ENCODE peak calls at places on chromosomes 11 and 22, in eight cellular contexts. T, V, U, D, E, Q, M and R are unnamed samples.

GRCh38 chr11:44777537-44778199 is 50.9 kb downstream of the TSPAN18 start:
- DNase-seq in T (no peak), V (no peak), U (no peak), D (peak; percentile 14), E (no peak), Q (no peak), M (no peak), R (no peak)

GRCh38 chr11:3807856-3808845 is at the start of gene PGAP2:
- DNase-seq in T (peak; percentile 60), V (peak; percentile 56), U (no peak), D (peak; percentile 84), E (peak; percentile 91), Q (no peak), M (no peak), R (peak; percentile 30)

GRCh38 chr11:28834877-28835276 is 726.7 kb downstream of the METTL15 start:
- DNase-seq in T (no peak), V (no peak), U (no peak), D (no peak), E (peak; percentile 9), Q (no peak), M (no peak), R (no peak)

GRCh38 chr11:77705195-77705876 is 67.7 kb upstream of the CLNS1A start:
- DNase-seq in T (no peak), V (no peak), U (no peak), D (no peak), E (peak; percentile 5), Q (no peak), M (no peak), R (no peak)

GRCh38 chr22:17888855-17889254 is 114.6 kb upstream of the BID start:
- DNase-seq in T (no peak), V (no peak), U (no peak), D (no peak), E (peak; percentile 80), Q (no peak), M (no peak), R (no peak)

GRCh38 chr11:66727282-66727882 is 1.6 kb downstream of the SPTBN2 start:
- DNase-seq in T (peak; percentile 75), V (peak; percentile 16), U (no peak), D (peak; percentile 62), E (peak; percentile 61), Q (no peak), M (no peak), R (no peak)

GRCh38 chr22:20220629-20221026 is 47.5 kb downstream of the RTN4R start:
- DNase-seq in T (no peak), V (no peak), U (no peak), D (no peak), E (no peak), Q (no peak), M (no peak), R (no peak)

GRCh38 chr11:20087118-20087521 is 73.2 kb downstream of the DBX1 start:
- DNase-seq in T (no peak), V (no peak), U (no peak), D (no peak), E (no peak), Q (no peak), M (no peak), R (no peak)

GRCh38 chr22:35376728-35377472 is 4.0 kb upstream of the HMOX1 start:
- DNase-seq in T (peak; percentile 85), V (no peak), U (peak; percentile 42), D (peak; percentile 97), E (peak; percentile 100), Q (no peak), M (no peak), R (peak; percentile 39)

GRCh38 chr11:102110761-102111010 is 439 bp downstream of the YAP1 start:
- DNase-seq in T (no peak), V (no peak), U (no peak), D (no peak), E (no peak), Q (no peak), M (no peak), R (no peak)

GRCh38 chr22:37417264-37417663 is 10.0 kb downstream of the ELFN2 start:
- DNase-seq in T (no peak), V (no peak), U (no peak), D (no peak), E (no peak), Q (no peak), M (no peak), R (no peak)

GRCh38 chr22:45548991-45549736 is 46.5 kb downstream of the FBLN1 start:
- DNase-seq in T (no peak), V (no peak), U (no peak), D (no peak), E (peak; percentile 49), Q (no peak), M (no peak), R (no peak)

GRCh38 chr11:57901756-57902155 is 121.9 kb upstream of the OR9Q1 start:
- DNase-seq in T (no peak), V (no peak), U (no peak), D (no peak), E (no peak), Q (no peak), M (no peak), R (no peak)

GRCh38 chr11:1178201-1178885 is 20.6 kb downstream of the MUC5AC start:
- DNase-seq in T (no peak), V (no peak), U (no peak), D (no peak), E (no peak), Q (no peak), M (no peak), R (no peak)

GRCh38 chr11:61354208-61354607 is 7.5 kb downstream of the CYB561A3 start:
- DNase-seq in T (no peak), V (no peak), U (no peak), D (no peak), E (no peak), Q (no peak), M (no peak), R (no peak)

GRCh38 chr11:12893787-12894672 is 115.1 kb upstream of the RASSF10 start:
- DNase-seq in T (peak; percentile 67), V (peak; percentile 52), U (no peak), D (peak; percentile 89), E (peak; percentile 85), Q (peak; percentile 48), M (peak; percentile 19), R (no peak)

GRCh38 chr22:19448739-19449421 is 1.4 kb upstream of the C22orf39 start:
- DNase-seq in T (no peak), V (no peak), U (no peak), D (no peak), E (no peak), Q (no peak), M (no peak), R (no peak)

GRCh38 chr11:131744847-131745246 is 374.4 kb downstream of the NTM start:
- DNase-seq in T (no peak), V (no peak), U (no peak), D (no peak), E (no peak), Q (no peak), M (no peak), R (no peak)

GRCh38 chr22:37164535-37164887 is 14.8 kb upstream of the IL2RB start:
- DNase-seq in T (no peak), V (no peak), U (no peak), D (no peak), E (no peak), Q (no peak), M (no peak), R (no peak)

GRCh38 chr11:72696866-72697428 is 22.7 kb upstream of the PDE2A start:
- DNase-seq in T (no peak), V (no peak), U (no peak), D (peak; percentile 91), E (peak; percentile 92), Q (no peak), M (no peak), R (no peak)

GRCh38 chr11:123261345-123262106 is 66.5 kb upstream of the CLMP start:
- DNase-seq in T (peak; percentile 84), V (peak; percentile 47), U (peak; percentile 48), D (peak; percentile 89), E (peak; percentile 97), Q (peak; percentile 43), M (no peak), R (peak; percentile 41)

GRCh38 chr22:42714768-42715430 is 5.8 kb downstream of the A4GALT start:
- DNase-seq in T (no peak), V (no peak), U (no peak), D (no peak), E (no peak), Q (no peak), M (no peak), R (no peak)

GRCh38 chr22:27795053-27795452 is 6.5 kb downstream of the MN1 start:
- DNase-seq in T (no peak), V (no peak), U (no peak), D (no peak), E (peak; percentile 83), Q (no peak), M (no peak), R (no peak)

GRCh38 chr22:50730941-50731661 is 6.9 kb upstream of the ACR start:
- DNase-seq in T (no peak), V (no peak), U (no peak), D (peak; percentile 59), E (peak; percentile 61), Q (no peak), M (no peak), R (no peak)